ENCODE peak calls at places on chromosomes 4 and X, in six cellular contexts. One of them, this sample, is unnamed.
A peak's percentile ranks its signal among the peaks of the same experiment; 100 is the strongest.

GRCh38 chr4:104490096-104490769 is 4.5 kb downstream of the CXXC4 start:
- DNase-seq in BJ: no peak
- DNase-seq in fibroblast of lung: peak; percentile 1
- DNase-seq in dorsolateral prefrontal cortex: peak; percentile 41
- DNase-seq in H1: no peak
- DNase-seq in gastrocnemius medialis: no peak
- DNase-seq in this sample: no peak

GRCh38 chr4:73442275-73442674 is 6.3 kb downstream of the AFP start:
- DNase-seq in gastrocnemius medialis: no peak
- DNase-seq in BJ: no peak
- DNase-seq in H1: no peak
- DNase-seq in fibroblast of lung: no peak
- DNase-seq in dorsolateral prefrontal cortex: no peak
- DNase-seq in this sample: no peak

GRCh38 chr4:89109841-89110540 is 1.3 kb upstream of the TIGD2 start:
- DNase-seq in dorsolateral prefrontal cortex: no peak
- DNase-seq in fibroblast of lung: peak; percentile 12
- DNase-seq in H1: no peak
- DNase-seq in gastrocnemius medialis: no peak
- DNase-seq in BJ: no peak
- DNase-seq in this sample: no peak

GRCh38 chr4:165684177-165684870 is 188.7 kb upstream of the TLL1 start:
- DNase-seq in gastrocnemius medialis: no peak
- DNase-seq in dorsolateral prefrontal cortex: peak; percentile 26
- DNase-seq in H1: no peak
- DNase-seq in BJ: no peak
- DNase-seq in fibroblast of lung: peak; percentile 66
- DNase-seq in this sample: no peak

GRCh38 chr4:144565558-144566195 is 80.3 kb upstream of the HHIP start:
- DNase-seq in gastrocnemius medialis: no peak
- DNase-seq in BJ: no peak
- DNase-seq in fibroblast of lung: no peak
- DNase-seq in H1: no peak
- DNase-seq in dorsolateral prefrontal cortex: no peak
- DNase-seq in this sample: no peak

GRCh38 chrX:73267979-73268378 is 53.3 kb upstream of the NAP1L2 start:
- DNase-seq in gastrocnemius medialis: no peak
- DNase-seq in fibroblast of lung: no peak
- DNase-seq in BJ: no peak
- DNase-seq in dorsolateral prefrontal cortex: no peak
- DNase-seq in H1: no peak
- DNase-seq in this sample: no peak

GRCh38 chrX:37959212-37960021 is 46.9 kb upstream of the SYTL5 start:
- DNase-seq in H1: no peak
- DNase-seq in gastrocnemius medialis: no peak
- DNase-seq in BJ: no peak
- DNase-seq in fibroblast of lung: no peak
- DNase-seq in dorsolateral prefrontal cortex: no peak
- DNase-seq in this sample: no peak

GRCh38 chr4:145937021-145937861 is 1.4 kb downstream of the ZNF827 start:
- DNase-seq in dorsolateral prefrontal cortex: peak; percentile 68
- DNase-seq in BJ: no peak
- DNase-seq in H1: no peak
- DNase-seq in gastrocnemius medialis: peak; percentile 83
- DNase-seq in fibroblast of lung: peak; percentile 60
- DNase-seq in this sample: peak; percentile 77

GRCh38 chr4:38672247-38673071 is 8.5 kb downstream of the KLF3 start:
- DNase-seq in fibroblast of lung: no peak
- DNase-seq in dorsolateral prefrontal cortex: no peak
- DNase-seq in BJ: no peak
- DNase-seq in H1: no peak
- DNase-seq in gastrocnemius medialis: no peak
- DNase-seq in this sample: no peak

DNA sequence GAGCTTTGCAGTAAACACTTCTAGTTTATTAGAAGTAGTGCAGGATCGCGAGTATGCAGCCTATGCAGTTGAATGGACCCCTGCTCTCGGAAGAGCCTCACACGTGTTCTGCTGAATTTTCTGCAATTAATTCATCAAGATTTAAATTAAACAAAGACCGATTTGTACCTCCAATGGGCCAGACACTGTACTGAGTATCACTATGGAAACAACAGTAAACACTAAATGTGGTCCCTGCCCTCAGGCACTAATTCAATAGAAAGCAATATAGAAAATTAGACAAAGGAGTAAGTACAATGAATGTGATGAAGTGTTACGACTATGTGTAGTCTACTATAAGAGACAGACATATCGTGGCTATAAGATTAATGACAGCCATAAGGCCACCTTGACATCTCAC is 740.3 kb upstream of the FRG1 start:
- DNase-seq in BJ: no peak
- DNase-seq in dorsolateral prefrontal cortex: no peak
- DNase-seq in H1: no peak
- DNase-seq in fibroblast of lung: peak; percentile 3
- DNase-seq in gastrocnemius medialis: no peak
- DNase-seq in this sample: no peak
- TF ChIP-seq CTCF in BJ: no peak
- TF ChIP-seq CTCF in dorsolateral prefrontal cortex: no peak
- TF ChIP-seq CTCF in H1: no peak
- TF ChIP-seq CTCF in fibroblast of lung: no peak
- TF ChIP-seq CTCF in gastrocnemius medialis: no peak
- TF ChIP-seq CTCF in this sample: no peak

DNA sequence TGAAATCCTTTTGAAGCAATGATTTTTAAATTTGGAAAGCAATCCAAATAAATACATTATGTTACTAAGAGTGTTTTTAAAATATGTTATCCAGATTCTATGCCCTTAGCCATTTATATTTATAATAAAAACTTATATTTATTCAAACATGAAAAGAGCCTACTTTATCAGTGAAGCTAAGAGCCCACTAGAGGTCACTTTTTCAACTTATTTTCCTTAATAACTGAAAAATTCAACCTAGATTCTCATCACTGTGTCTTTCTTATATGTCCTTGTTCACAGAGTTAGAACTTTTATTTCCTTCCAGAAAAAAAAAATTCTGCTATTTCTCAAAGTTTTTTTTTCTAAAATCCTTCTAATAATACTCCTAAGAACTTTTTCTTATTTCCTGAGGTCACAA is 23.9 kb downstream of the PRDM8 start:
- DNase-seq in gastrocnemius medialis: no peak
- DNase-seq in H1: no peak
- DNase-seq in BJ: no peak
- DNase-seq in dorsolateral prefrontal cortex: no peak
- DNase-seq in fibroblast of lung: peak; percentile 71
- DNase-seq in this sample: no peak
- TF ChIP-seq CTCF in gastrocnemius medialis: no peak
- TF ChIP-seq CTCF in H1: no peak
- TF ChIP-seq CTCF in BJ: peak; percentile 36
- TF ChIP-seq CTCF in dorsolateral prefrontal cortex: no peak
- TF ChIP-seq CTCF in fibroblast of lung: no peak
- TF ChIP-seq CTCF in this sample: peak; percentile 70

DNA sequence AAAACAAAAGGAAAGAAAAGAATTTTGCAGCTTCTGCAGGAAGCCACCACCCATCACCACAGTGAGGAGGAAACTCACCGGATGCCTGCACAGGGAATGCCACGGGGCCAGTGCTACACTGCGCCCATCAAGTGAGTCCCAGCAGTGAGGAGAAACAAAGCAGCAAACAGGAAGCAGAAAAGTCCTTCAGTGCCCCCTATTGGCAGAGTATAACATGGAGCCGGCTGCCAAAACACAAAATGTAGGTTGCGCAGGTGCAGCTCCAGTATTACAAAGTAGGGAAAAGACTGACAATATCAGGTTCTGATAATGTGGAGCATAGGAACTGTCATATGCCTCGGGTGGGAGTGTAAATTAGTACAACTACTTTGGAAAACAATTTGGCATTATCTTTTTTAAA is 23.3 kb upstream of the SCML2 start:
- DNase-seq in dorsolateral prefrontal cortex: no peak
- DNase-seq in fibroblast of lung: peak; percentile 36
- DNase-seq in H1: no peak
- DNase-seq in BJ: no peak
- DNase-seq in gastrocnemius medialis: no peak
- DNase-seq in this sample: no peak
- TF ChIP-seq CTCF in dorsolateral prefrontal cortex: peak; percentile 49
- TF ChIP-seq CTCF in fibroblast of lung: peak; percentile 42
- TF ChIP-seq CTCF in H1: peak; percentile 22
- TF ChIP-seq CTCF in BJ: peak; percentile 62
- TF ChIP-seq CTCF in gastrocnemius medialis: no peak
- TF ChIP-seq CTCF in this sample: peak; percentile 69

GRCh38 chrX:134603806-134604700 is 54.2 kb downstream of the PLAC1 start:
- DNase-seq in fibroblast of lung: peak; percentile 93
- DNase-seq in BJ: peak; percentile 62
- DNase-seq in H1: no peak
- DNase-seq in gastrocnemius medialis: peak; percentile 55
- DNase-seq in dorsolateral prefrontal cortex: no peak
- DNase-seq in this sample: no peak
- TF ChIP-seq CTCF in fibroblast of lung: no peak
- TF ChIP-seq CTCF in BJ: peak; percentile 34
- TF ChIP-seq CTCF in H1: no peak
- TF ChIP-seq CTCF in gastrocnemius medialis: no peak
- TF ChIP-seq CTCF in dorsolateral prefrontal cortex: no peak
- TF ChIP-seq CTCF in this sample: no peak

GRCh38 chrX:27336466-27337091 is 126.6 kb downstream of the PPP4R3C start:
- DNase-seq in BJ: no peak
- DNase-seq in gastrocnemius medialis: no peak
- DNase-seq in fibroblast of lung: peak; percentile 26
- DNase-seq in dorsolateral prefrontal cortex: peak; percentile 35
- DNase-seq in H1: peak; percentile 3
- DNase-seq in this sample: no peak
- TF ChIP-seq CTCF in BJ: peak; percentile 40
- TF ChIP-seq CTCF in gastrocnemius medialis: peak; percentile 30
- TF ChIP-seq CTCF in fibroblast of lung: peak; percentile 15
- TF ChIP-seq CTCF in dorsolateral prefrontal cortex: peak; percentile 68
- TF ChIP-seq CTCF in H1: peak; percentile 54
- TF ChIP-seq CTCF in this sample: peak; percentile 85

GRCh38 chr4:22238742-22239141 is 277.1 kb downstream of the ADGRA3 start:
- DNase-seq in dorsolateral prefrontal cortex: no peak
- DNase-seq in gastrocnemius medialis: no peak
- DNase-seq in BJ: no peak
- DNase-seq in fibroblast of lung: no peak
- DNase-seq in H1: no peak
- DNase-seq in this sample: no peak
- TF ChIP-seq CTCF in dorsolateral prefrontal cortex: no peak
- TF ChIP-seq CTCF in gastrocnemius medialis: no peak
- TF ChIP-seq CTCF in BJ: no peak
- TF ChIP-seq CTCF in fibroblast of lung: no peak
- TF ChIP-seq CTCF in H1: peak; percentile 65
- TF ChIP-seq CTCF in this sample: peak; percentile 55

GRCh38 chr4:172515266-172515879 is 653.2 kb upstream of the GALNT7 start:
- DNase-seq in fibroblast of lung: no peak
- DNase-seq in dorsolateral prefrontal cortex: no peak
- DNase-seq in H1: peak; percentile 15
- DNase-seq in gastrocnemius medialis: no peak
- DNase-seq in BJ: peak; percentile 9
- DNase-seq in this sample: no peak
- TF ChIP-seq CTCF in fibroblast of lung: no peak
- TF ChIP-seq CTCF in dorsolateral prefrontal cortex: no peak
- TF ChIP-seq CTCF in H1: peak; percentile 15
- TF ChIP-seq CTCF in gastrocnemius medialis: no peak
- TF ChIP-seq CTCF in BJ: no peak
- TF ChIP-seq CTCF in this sample: no peak

DNA sequence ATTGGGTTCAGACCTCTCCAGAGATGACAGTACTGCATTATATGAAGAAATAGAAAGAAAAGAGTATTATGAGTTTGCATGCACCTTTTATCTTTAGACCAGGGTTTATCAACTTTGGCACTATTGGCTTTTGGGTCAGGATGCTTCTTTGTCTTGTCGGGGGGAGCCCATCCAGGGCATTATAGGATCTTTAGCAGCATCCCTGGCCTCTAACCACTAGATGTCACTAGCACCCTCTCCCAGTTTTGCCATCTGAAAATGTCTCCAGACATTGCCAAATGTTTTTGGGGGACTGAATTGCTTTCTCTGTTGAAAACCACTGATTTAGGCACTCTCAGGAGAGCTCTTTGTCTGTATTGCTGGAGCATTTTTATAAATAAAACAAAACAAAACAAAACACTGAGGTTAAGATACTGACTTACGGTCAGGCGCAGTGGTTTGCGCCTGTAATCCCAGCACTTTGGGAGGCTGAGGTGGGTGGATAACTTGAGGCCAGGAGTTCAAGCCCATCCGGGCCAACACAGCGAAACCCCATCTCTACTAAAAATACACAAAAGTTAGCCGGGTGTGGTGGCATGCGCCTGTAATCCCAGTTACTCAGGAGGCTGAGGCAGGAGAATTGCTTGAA is 23.6 kb downstream of the CA5B start:
- DNase-seq in fibroblast of lung: peak; percentile 26
- DNase-seq in BJ: no peak
- DNase-seq in gastrocnemius medialis: no peak
- DNase-seq in dorsolateral prefrontal cortex: peak; percentile 20
- DNase-seq in H1: no peak
- DNase-seq in this sample: no peak
- TF ChIP-seq CTCF in fibroblast of lung: peak; percentile 64
- TF ChIP-seq CTCF in BJ: peak; percentile 76
- TF ChIP-seq CTCF in gastrocnemius medialis: peak; percentile 33
- TF ChIP-seq CTCF in dorsolateral prefrontal cortex: peak; percentile 73
- TF ChIP-seq CTCF in H1: no peak
- TF ChIP-seq CTCF in this sample: peak; percentile 86

GRCh38 chr4:110959041-110959643 is 336.3 kb upstream of the PITX2 start:
- DNase-seq in dorsolateral prefrontal cortex: no peak
- DNase-seq in fibroblast of lung: peak; percentile 54
- DNase-seq in gastrocnemius medialis: no peak
- DNase-seq in H1: no peak
- DNase-seq in BJ: no peak
- DNase-seq in this sample: no peak
- TF ChIP-seq CTCF in dorsolateral prefrontal cortex: no peak
- TF ChIP-seq CTCF in fibroblast of lung: no peak
- TF ChIP-seq CTCF in gastrocnemius medialis: peak; percentile 21
- TF ChIP-seq CTCF in H1: no peak
- TF ChIP-seq CTCF in BJ: peak; percentile 35
- TF ChIP-seq CTCF in this sample: peak; percentile 56

This sample was measured in type B pancreatic cell.